ENCODE peak calls at places on chromosomes 16 and 17, in four cellular contexts. V is left cardiac atrium, R is NCI-H1048, G is KBM-7. E is an unnamed sample.

GRCh38 chr17:76635659-76636360 is 7.7 kb downstream of the ST6GALNAC1 start:
- DNase-seq in V (no peak), R (no peak), G (no peak), E (no peak)

GRCh38 chr16:75296606-75297005 is 45.2 kb upstream of the BCAR1 start:
- DNase-seq in V (peak; percentile 72), R (no peak), G (no peak), E (no peak)

GRCh38 chr16:2458887-2459646 is 842 bp upstream of the TEDC2 start:
- DNase-seq in V (no peak), R (no peak), G (no peak), E (no peak)

GRCh38 chr16:51440096-51440495 is 289.0 kb upstream of the SALL1 start:
- DNase-seq in V (no peak), R (no peak), G (no peak), E (no peak)

GRCh38 chr16:70395345-70395901 is 43.5 kb downstream of the ST3GAL2 start:
- DNase-seq in V (peak; percentile 65), R (no peak), G (peak; percentile 65), E (peak; percentile 63)

GRCh38 chr17:79631640-79632431 is 21.0 kb upstream of the RBFOX3 start:
- DNase-seq in V (peak; percentile 5), R (no peak), G (no peak), E (no peak)

GRCh38 chr17:51627776-51628175 is 367.4 kb downstream of the UTP18 start:
- DNase-seq in V (no peak), R (no peak), G (no peak), E (no peak)

GRCh38 chr16:27238591-27238990 is 30.0 kb downstream of the NSMCE1 start:
- DNase-seq in V (no peak), R (no peak), G (no peak), E (no peak)

GRCh38 chr17:82753201-82753464 is 1.3 kb downstream of the TBCD start:
- DNase-seq in V (no peak), R (no peak), G (no peak), E (no peak)

GRCh38 chr16:78230832-78231231 is 131.4 kb downstream of the WWOX start:
- DNase-seq in V (no peak), R (no peak), G (no peak), E (no peak)

E was measured in stimulated activated naive CD4-positive, alpha-beta T cell.